ENCODE peak calls at places on chromosomes 5 and 9, in ten cellular contexts. X, S, L, R, T, E, J, I, P and F are unnamed samples.

GRCh38 chr5:76617675-76618074 is 5.5 kb downstream of the F2RL2 start:
- DNase-seq in X (no peak), S (peak), L (no peak), R (peak), T (peak), E (peak), J (peak), I (no peak), P (no peak), F (no peak)

GRCh38 chr5:163503106-163504090 is 2.0 kb upstream of the MAT2B start:
- DNase-seq in X (peak), S (peak), L (peak), R (peak), T (peak), E (no peak), J (peak), I (peak), P (peak), F (peak)

GRCh38 chr5:28603869-28604268 is 1565.5 kb upstream of the CDH9 start:
- DNase-seq in X (no peak), S (no peak), L (no peak), R (no peak), T (no peak), E (no peak), J (peak), I (no peak), P (no peak), F (no peak)

GRCh38 chr9:110152704-110153374 is 55.1 kb downstream of the C9orf152 start:
- DNase-seq in X (no peak), S (peak), L (peak), R (peak), T (peak), E (no peak), J (peak), I (no peak), P (peak), F (no peak)

GRCh38 chr9:121529237-121529987 is 29.8 kb upstream of the GGTA1 start:
- DNase-seq in X (no peak), S (peak), L (no peak), R (peak), T (peak), E (peak), J (peak), I (peak), P (peak), F (no peak)

GRCh38 chr5:65102501-65102825 is 333.7 kb downstream of the CWC27 start:
- DNase-seq in X (no peak), S (no peak), L (peak), R (no peak), T (no peak), E (no peak), J (no peak), I (no peak), P (no peak), F (no peak)

GRCh38 chr9:113247640-113248039 is 26.3 kb downstream of the SLC31A1 start:
- DNase-seq in X (no peak), S (no peak), L (no peak), R (no peak), T (no peak), E (no peak), J (no peak), I (no peak), P (peak), F (no peak)

GRCh38 chr5:79130781-79131180 is 19.2 kb downstream of the BHMT start:
- DNase-seq in X (no peak), S (no peak), L (no peak), R (no peak), T (no peak), E (no peak), J (no peak), I (no peak), P (no peak), F (no peak)

GRCh38 chr9:21323091-21323490 is 12.1 kb downstream of the KLHL9 start:
- DNase-seq in X (no peak), S (no peak), L (no peak), R (no peak), T (no peak), E (no peak), J (no peak), I (no peak), P (no peak), F (no peak)

GRCh38 chr9:36632892-36633291 is 60.2 kb downstream of the MELK start:
- DNase-seq in X (no peak), S (peak), L (no peak), R (peak), T (peak), E (peak), J (peak), I (no peak), P (peak), F (no peak)

GRCh38 chr5:174383196-174384178 is 338.0 kb downstream of the NSG2 start:
- DNase-seq in X (no peak), S (peak), L (no peak), R (peak), T (no peak), E (no peak), J (peak), I (no peak), P (no peak), F (no peak)

GRCh38 chr9:70392850-70393249 is 21.6 kb downstream of the KLF9 start:
- DNase-seq in X (no peak), S (no peak), L (no peak), R (no peak), T (no peak), E (no peak), J (peak), I (no peak), P (peak), F (no peak)

GRCh38 chr9:115786321-115786720 is 367.3 kb upstream of the PAPPA start:
- DNase-seq in X (no peak), S (peak), L (no peak), R (peak), T (no peak), E (no peak), J (no peak), I (no peak), P (no peak), F (no peak)

GRCh38 chr5:133384903-133385302 is 227.4 kb downstream of the FSTL4 start:
- DNase-seq in X (no peak), S (no peak), L (peak), R (no peak), T (no peak), E (no peak), J (no peak), I (no peak), P (no peak), F (no peak)

GRCh38 chr5:74233571-74233970 is 407.0 kb downstream of the ENC1 start:
- DNase-seq in X (no peak), S (peak), L (no peak), R (peak), T (peak), E (peak), J (peak), I (no peak), P (no peak), F (no peak)

GRCh38 chr5:116395708-116396203 is 178.9 kb downstream of the SEMA6A start:
- DNase-seq in X (no peak), S (no peak), L (no peak), R (no peak), T (no peak), E (no peak), J (no peak), I (no peak), P (peak), F (no peak)

GRCh38 chr5:85931220-85931619 is 686.5 kb upstream of the COX7C start:
- DNase-seq in X (no peak), S (no peak), L (no peak), R (no peak), T (no peak), E (no peak), J (no peak), I (no peak), P (no peak), F (no peak)